ENCODE peak calls at places on chromosomes 13 and 19, in seven cellular contexts. D is colonic mucosa; X is heart left ventricle; N is astrocyte of the spinal cord; H is HFFc6; T is progenitor cell of endocrine pancreas; Q is CD4-positive, alpha-beta T cell. V is an unnamed sample.

GRCh38 chr13:99467764-99468163 is 33.5 kb upstream of the TM9SF2 start:
- DNase-seq in X (no peak), N (peak), D (no peak), Q (no peak), T (no peak), H (peak), V (no peak)

GRCh38 chr19:16263115-16263839 is 61.3 kb upstream of the KLF2 start:
- DNase-seq in X (peak), N (no peak), T (no peak), H (no peak), D (no peak), Q (no peak), V (no peak)

GRCh38 chr13:51041126-51041525 is 69.9 kb downstream of the C13orf42 start:
- DNase-seq in X (no peak), D (no peak), T (no peak), Q (no peak), H (no peak), N (no peak), V (no peak)

GRCh38 chr19:55383789-55384575 is at the start of gene TMEM238:
- DNase-seq in T (peak), Q (no peak), D (peak), X (peak), N (peak), H (peak), V (peak)

GRCh38 chr19:39304701-39305571 is 8.7 kb downstream of the IFNL1 start:
- DNase-seq in Q (no peak), H (no peak), T (no peak), X (no peak), N (no peak), D (no peak), V (no peak)

GRCh38 chr13:29140277-29140676 is 320.1 kb downstream of the MTUS2 start:
- DNase-seq in H (peak), X (no peak), N (peak), Q (no peak), D (no peak), T (no peak), V (no peak)

GRCh38 chr19:9917322-9917721 is 19.0 kb downstream of the OLFM2 start:
- DNase-seq in N (peak), Q (no peak), X (no peak), H (peak), D (peak), T (no peak), V (no peak)

GRCh38 chr19:11659612-11660011 is 62.3 kb downstream of the ZNF627 start:
- DNase-seq in T (no peak), N (peak), X (no peak), D (no peak), H (peak), Q (no peak), V (peak)

GRCh38 chr19:5503598-5503997 is 48.4 kb downstream of the ZNRF4 start:
- DNase-seq in D (no peak), H (no peak), N (no peak), T (no peak), X (no peak), Q (no peak), V (no peak)

GRCh38 chr13:67048084-67048792 is 181.9 kb downstream of the PCDH9 start:
- DNase-seq in H (no peak), X (no peak), D (no peak), Q (no peak), N (peak), T (no peak), V (peak)

GRCh38 chr13:26707122-26708006 is 53.2 kb downstream of the GPR12 start:
- DNase-seq in N (peak), H (peak), D (no peak), T (no peak), Q (no peak), X (no peak), V (peak)

GRCh38 chr19:13163609-13164364 is 13.6 kb downstream of the IER2 start:
- DNase-seq in X (peak), N (peak), D (peak), H (peak), Q (no peak), T (peak), V (peak)

GRCh38 chr19:30420881-30421280 is 48.7 kb downstream of the ZNF536 start:
- DNase-seq in T (no peak), X (no peak), N (no peak), H (no peak), Q (no peak), D (no peak), V (no peak)

GRCh38 chr19:18435848-18436631 is 1.9 kb downstream of the ISYNA1 start:
- DNase-seq in X (no peak), D (no peak), Q (no peak), T (no peak), N (no peak), H (no peak), V (no peak)

GRCh38 chr19:7665076-7665475 is 3.8 kb upstream of the RETN start:
- DNase-seq in D (no peak), T (no peak), Q (no peak), N (no peak), H (peak), X (no peak), V (no peak)

DNA sequence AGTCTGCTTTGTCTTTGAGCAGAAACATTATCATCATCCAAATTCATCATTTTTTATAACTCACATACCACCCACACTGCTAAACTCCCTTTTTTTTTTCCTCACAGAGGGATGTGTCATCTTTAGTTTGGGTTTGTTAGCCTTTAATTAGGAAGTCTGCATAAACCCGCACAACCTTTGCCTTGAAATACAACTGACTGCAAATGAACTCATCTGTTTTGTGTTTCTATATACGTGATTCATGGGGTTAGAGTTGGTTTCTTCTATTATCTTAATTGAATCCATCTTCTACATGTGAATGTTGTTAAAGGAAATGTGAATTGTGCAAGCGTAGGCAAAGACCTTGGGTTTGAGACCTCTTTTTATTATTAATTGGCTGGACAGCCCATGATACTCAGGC is 102.7 kb downstream of the SLAIN1 start:
- DNase-seq in N (no peak), X (no peak), H (no peak), Q (no peak), T (no peak), D (no peak), V (no peak)
- TF ChIP-seq CTCF in N (no peak), X (no peak), H (no peak), Q (no peak), T (no peak), D (no peak), V (no peak)

GRCh38 chr19:48168689-48169088 is 1.5 kb downstream of the LIG1 start:
- DNase-seq in H (no peak), D (no peak), N (no peak), Q (no peak), X (no peak), T (no peak), V (no peak)

GRCh38 chr19:48171584-48172170 is 1.2 kb downstream of the ZSWIM9 start:
- DNase-seq in N (no peak), X (peak), Q (no peak), H (no peak), D (no peak), T (no peak), V (no peak)

GRCh38 chr19:48169585-48169973 is 565 bp downstream of the LIG1 start:
- DNase-seq in D (peak), H (peak), N (peak), X (peak), T (peak), Q (peak), V (peak)

GRCh38 chr19:48170817-48171347 is 402 bp downstream of the ZSWIM9 start:
- DNase-seq in X (no peak), Q (no peak), H (no peak), T (peak), D (peak), N (no peak), V (no peak)

DNA sequence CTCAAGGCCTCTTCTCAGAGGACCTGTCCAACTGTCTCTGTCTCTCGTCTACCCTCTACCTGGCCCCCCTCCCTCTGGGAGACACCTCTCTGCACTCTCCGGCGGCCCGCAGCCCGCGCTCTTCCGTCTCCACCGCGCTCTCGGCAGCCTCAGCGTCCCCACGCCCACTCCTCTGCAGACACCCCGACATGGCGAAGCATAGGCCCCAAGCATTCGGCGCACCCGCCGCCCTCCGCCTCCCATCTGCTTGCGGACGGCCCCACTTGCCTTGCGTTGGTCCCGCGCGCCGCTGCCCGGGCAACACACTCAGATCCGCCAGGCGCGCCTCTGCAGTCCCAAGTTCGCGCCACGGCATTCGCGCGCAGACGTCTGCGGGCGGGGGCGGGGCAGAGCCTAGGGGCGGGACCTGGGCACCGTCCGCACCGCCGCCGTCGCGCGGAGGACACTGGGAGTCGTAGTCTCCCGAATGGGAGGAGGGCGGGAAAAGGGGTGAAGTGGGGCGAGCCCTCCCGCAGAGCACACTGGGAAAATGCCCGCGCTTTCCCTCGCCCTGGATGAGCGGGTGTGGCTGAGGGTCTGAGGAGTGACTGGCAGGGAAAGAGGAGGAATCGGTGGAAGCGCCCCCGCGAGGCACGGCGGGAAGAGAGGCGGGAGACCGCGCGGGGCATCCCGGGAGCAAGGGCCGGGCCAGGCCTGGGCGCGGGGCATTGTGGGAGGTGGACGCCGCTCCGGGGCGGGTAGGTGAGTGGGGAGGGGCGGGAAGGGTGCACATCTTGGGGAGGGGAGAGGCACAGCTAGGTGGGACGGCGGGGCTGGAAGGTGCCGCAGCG is at the start of the genes LIG1 and ZSWIM9:
- DNase-seq in Q (peak), X (peak), D (peak), T (peak), N (peak), H (peak), V (peak)
- TF ChIP-seq CTCF in Q (no peak), X (peak), D (no peak), T (peak), N (peak), H (peak), V (no peak)

GRCh38 chr13:47610687-47611086 is 390.4 kb downstream of the SUCLA2 start:
- DNase-seq in T (no peak), X (no peak), N (no peak), Q (no peak), H (no peak), D (no peak), V (no peak)
- TF ChIP-seq CTCF in T (no peak), X (no peak), N (no peak), Q (no peak), H (no peak), D (no peak), V (no peak)

GRCh38 chr13:49821216-49821820 is 28.8 kb upstream of the KPNA3 start:
- DNase-seq in D (no peak), Q (no peak), X (no peak), N (no peak), T (no peak), H (no peak), V (no peak)
- TF ChIP-seq CTCF in D (no peak), Q (no peak), X (no peak), N (no peak), T (no peak), H (no peak), V (no peak)